ENCODE peak calls at places on chromosome 5, in nine cellular contexts. I, Z, D, N, F, Q, B, R and P are unnamed samples.

GRCh38 chr5:107557051-107557658 is 113.6 kb downstream of the EFNA5 start:
- DNase-seq in I (peak; percentile 80), Z (peak; percentile 24), F (peak; percentile 71), B (no peak), R (no peak), N (peak; percentile 49), D (no peak), Q (peak; percentile 59), P (no peak)

GRCh38 chr5:66757219-66757833 is 161.1 kb downstream of the MAST4 start:
- DNase-seq in Q (peak; percentile 7), Z (peak; percentile 66), D (peak; percentile 42), N (no peak), R (no peak), F (no peak), B (peak; percentile 44), I (peak; percentile 64), P (no peak)

GRCh38 chr5:1737790-1738405 is 61.7 kb downstream of the MRPL36 start:
- DNase-seq in Z (no peak), F (peak; percentile 39), Q (no peak), B (peak; percentile 13), I (peak; percentile 54), D (no peak), R (no peak), N (no peak), P (no peak)

GRCh38 chr5:134024811-134025210 is 20.0 kb upstream of the VDAC1 start:
- DNase-seq in N (no peak), I (no peak), B (no peak), R (no peak), F (no peak), Q (no peak), Z (no peak), D (no peak), P (no peak)

GRCh38 chr5:117812866-117813265 is 1175.5 kb downstream of the DTWD2 start:
- DNase-seq in R (no peak), N (no peak), D (no peak), F (no peak), Z (no peak), B (no peak), Q (no peak), I (no peak), P (no peak)

GRCh38 chr5:154829589-154830218 is 20.7 kb downstream of the FAXDC2 start:
- DNase-seq in D (no peak), B (peak; percentile 60), R (peak; percentile 54), Q (no peak), N (no peak), Z (no peak), I (no peak), F (no peak), P (peak; percentile 85)

GRCh38 chr5:10648806-10649517 is 85.1 kb downstream of the ANKRD33B start:
- DNase-seq in B (no peak), Z (no peak), N (no peak), R (peak; percentile 47), I (no peak), F (peak; percentile 49), Q (no peak), D (no peak), P (no peak)

GRCh38 chr5:33997331-33997983 is 10.4 kb downstream of the AMACR start:
- DNase-seq in D (peak; percentile 80), N (peak; percentile 82), F (peak; percentile 41), Q (peak; percentile 47), Z (peak; percentile 82), R (peak; percentile 83), I (peak; percentile 67), B (peak; percentile 88), P (peak; percentile 55)

GRCh38 chr5:179542170-179542569 is 8.2 kb upstream of the RUFY1 start:
- DNase-seq in I (no peak), D (no peak), B (no peak), N (no peak), Z (no peak), F (no peak), Q (no peak), R (no peak), P (no peak)

GRCh38 chr5:148469446-148470062 is 85.8 kb downstream of the FBXO38 start:
- DNase-seq in Z (peak; percentile 52), D (peak; percentile 75), R (peak; percentile 66), B (peak; percentile 76), I (no peak), F (no peak), Q (no peak), N (no peak), P (no peak)

GRCh38 chr5:130335116-130335515 is 430.9 kb downstream of the CHSY3 start:
- DNase-seq in B (no peak), I (no peak), Q (no peak), F (no peak), N (no peak), R (no peak), Z (no peak), D (no peak), P (no peak)

GRCh38 chr5:137699291-137700281 is 36.3 kb downstream of the KLHL3 start:
- DNase-seq in I (no peak), Q (no peak), D (no peak), F (no peak), Z (no peak), B (peak; percentile 10), N (no peak), R (no peak), P (no peak)

GRCh38 chr5:117455236-117456233 is 880.9 kb upstream of the SEMA6A start:
- DNase-seq in Q (no peak), F (peak; percentile 79), N (peak; percentile 23), Z (peak; percentile 64), I (peak; percentile 22), R (no peak), B (no peak), D (no peak), P (peak; percentile 60)

GRCh38 chr5:120252839-120253238 is 211.3 kb upstream of the PRR16 start:
- DNase-seq in F (no peak), R (no peak), Z (no peak), I (no peak), Q (no peak), N (no peak), B (peak; percentile 62), D (no peak), P (no peak)

GRCh38 chr5:116360008-116360853 is 214.4 kb downstream of the SEMA6A start:
- DNase-seq in B (no peak), F (no peak), N (peak; percentile 86), I (peak; percentile 64), D (no peak), Z (peak; percentile 32), R (peak; percentile 90), Q (no peak), P (no peak)

GRCh38 chr5:174741352-174741751 is 17.0 kb downstream of the MSX2 start:
- DNase-seq in R (no peak), Z (no peak), N (no peak), D (no peak), I (no peak), Q (no peak), B (no peak), F (no peak), P (no peak)

GRCh38 chr5:62653001-62653863 is 74.6 kb downstream of the LRRC70 start:
- DNase-seq in R (no peak), Z (no peak), I (no peak), N (no peak), F (no peak), D (no peak), Q (no peak), B (no peak), P (no peak)

GRCh38 chr5:119750887-119751733 is 121.8 kb downstream of the FAM170A start:
- DNase-seq in Z (no peak), B (no peak), N (no peak), I (no peak), R (no peak), Q (no peak), D (no peak), F (no peak), P (no peak)

GRCh38 chr5:176528761-176529115 is 8.5 kb downstream of the RNF44 start:
- DNase-seq in Z (no peak), F (no peak), D (no peak), I (no peak), N (peak; percentile 66), B (no peak), Q (no peak), R (no peak), P (no peak)
- H3K4me1 ChIP-seq in Z (peaks cover 23% of the 10 kb centered on the region), F (no peaks in the 10 kb centered on the region), D (peaks cover 18% of the 10 kb centered on the region), I (peaks cover 7% of the 10 kb centered on the region), N (peaks cover 7% of the 10 kb centered on the region), B (peaks cover 5% of the 10 kb centered on the region), Q (peaks cover 21% of the 10 kb centered on the region), R (peaks cover 34% of the 10 kb centered on the region), P (peaks cover 10% of the 10 kb centered on the region)

DNA sequence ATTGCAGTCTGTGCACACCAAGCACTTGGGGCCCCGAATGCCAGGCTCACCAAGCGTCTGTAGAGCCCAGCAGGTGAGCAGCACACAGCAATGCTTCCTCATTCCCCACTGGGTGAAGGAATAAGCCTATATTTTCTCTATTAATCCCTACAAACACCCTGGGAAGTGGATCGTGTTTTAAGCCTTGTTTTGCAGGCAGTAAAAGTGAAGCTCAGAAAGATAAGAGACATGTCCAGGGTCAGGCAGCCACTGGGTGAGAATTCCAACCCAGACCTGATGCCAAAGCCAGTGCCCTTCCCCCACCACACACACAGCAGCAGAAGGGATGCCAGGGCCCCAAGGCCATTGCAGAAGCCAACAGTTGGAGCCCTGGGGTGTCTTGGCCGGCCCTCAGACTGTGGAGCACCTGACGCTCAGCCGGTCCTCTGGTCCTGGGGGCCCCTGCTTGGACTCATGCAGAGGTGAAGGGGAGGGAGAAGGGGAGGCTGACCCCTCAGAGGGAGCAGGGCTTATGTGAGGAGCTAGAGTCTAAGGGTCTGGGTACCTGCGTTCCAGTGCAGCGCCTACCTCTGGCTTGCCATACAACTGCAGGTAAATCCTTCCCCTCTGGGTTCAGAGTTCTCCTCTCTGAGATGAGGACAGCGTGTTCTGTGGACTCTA is 26.3 kb upstream of the SYNPO start:
- DNase-seq in F (no peak), N (peak; percentile 52), Z (peak; percentile 77), R (no peak), Q (no peak), B (no peak), I (no peak), D (no peak), P (no peak)
- H3K4me1 ChIP-seq in F (no peaks in the 10 kb centered on the region), N (peaks cover 94% of the 10 kb centered on the region), Z (peaks cover 79% of the 10 kb centered on the region), R (peaks cover 78% of the 10 kb centered on the region), Q (peaks cover 14% of the 10 kb centered on the region), B (peaks cover 20% of the 10 kb centered on the region), I (peaks cover 34% of the 10 kb centered on the region), D (peaks cover 81% of the 10 kb centered on the region), P (peaks cover 29% of the 10 kb centered on the region)

GRCh38 chr5:141519605-141520288 is 30.9 kb downstream of the PCDHGC5 start:
- DNase-seq in D (no peak), Q (no peak), F (no peak), R (no peak), Z (no peak), I (no peak), B (peak; percentile 43), N (no peak), P (no peak)
- H3K4me1 ChIP-seq in D (peaks cover 31% of the 10 kb centered on the region), Q (peaks cover 24% of the 10 kb centered on the region), F (no peaks in the 10 kb centered on the region), R (peaks cover 34% of the 10 kb centered on the region), Z (peaks cover 12% of the 10 kb centered on the region), I (peaks cover 2% of the 10 kb centered on the region), B (peaks cover 47% of the 10 kb centered on the region), N (peaks cover 89% of the 10 kb centered on the region), P (peaks cover 7% of the 10 kb centered on the region)

GRCh38 chr5:14176888-14177287 is 33.7 kb downstream of the TRIO start:
- DNase-seq in I (no peak), Z (no peak), N (no peak), Q (no peak), F (no peak), R (no peak), D (no peak), B (no peak), P (no peak)
- H3K4me1 ChIP-seq in I (peaks cover 50% of the 10 kb centered on the region), Z (peaks cover 21% of the 10 kb centered on the region), N (peaks cover 61% of the 10 kb centered on the region), Q (peaks cover 96% of the 10 kb centered on the region), F (peaks cover 15% of the 10 kb centered on the region), R (peaks cover 71% of the 10 kb centered on the region), D (peaks cover 48% of the 10 kb centered on the region), B (peaks cover 52% of the 10 kb centered on the region), P (peaks cover 2% of the 10 kb centered on the region)